ENCODE peak calls at places on chromosomes 6 and 20, in five cellular contexts. One of them, this sample, is unnamed.

GRCh38 chr6:14638932-14639875 is 521.6 kb downstream of the CD83 start:
- DNase-seq in EL: peak
- DNase-seq in hepatocyte: peak
- DNase-seq in nephron progenitor cell: no peak
- DNase-seq in Calu3: no peak
- DNase-seq in this sample: peak

GRCh38 chr6:35664945-35665344 is 23.8 kb downstream of the FKBP5 start:
- DNase-seq in nephron progenitor cell: no peak
- DNase-seq in EL: no peak
- DNase-seq in hepatocyte: no peak
- DNase-seq in Calu3: no peak
- DNase-seq in this sample: no peak

GRCh38 chr6:136031982-136032381 is 180.5 kb downstream of the PDE7B start:
- DNase-seq in hepatocyte: peak
- DNase-seq in nephron progenitor cell: no peak
- DNase-seq in Calu3: peak
- DNase-seq in EL: peak
- DNase-seq in this sample: no peak

GRCh38 chr6:14639983-14640599 is 522.5 kb downstream of the CD83 start:
- DNase-seq in nephron progenitor cell: no peak
- DNase-seq in hepatocyte: no peak
- DNase-seq in EL: no peak
- DNase-seq in Calu3: no peak
- DNase-seq in this sample: no peak

GRCh38 chr6:168916576-168917207 is 337.0 kb downstream of the THBS2 start:
- DNase-seq in hepatocyte: no peak
- DNase-seq in Calu3: no peak
- DNase-seq in EL: no peak
- DNase-seq in nephron progenitor cell: no peak
- DNase-seq in this sample: no peak

GRCh38 chr20:10783660-10784336 is 110.0 kb upstream of the JAG1 start:
- DNase-seq in Calu3: no peak
- DNase-seq in hepatocyte: peak
- DNase-seq in nephron progenitor cell: no peak
- DNase-seq in EL: no peak
- DNase-seq in this sample: no peak

GRCh38 chr6:122717350-122717749 is 62.2 kb upstream of the FABP7 start:
- DNase-seq in nephron progenitor cell: no peak
- DNase-seq in EL: peak
- DNase-seq in Calu3: no peak
- DNase-seq in hepatocyte: no peak
- DNase-seq in this sample: peak

GRCh38 chr20:18166241-18166881 is 28.7 kb downstream of the KAT14 start:
- DNase-seq in EL: no peak
- DNase-seq in nephron progenitor cell: no peak
- DNase-seq in Calu3: no peak
- DNase-seq in hepatocyte: no peak
- DNase-seq in this sample: no peak

GRCh38 chr6:2186516-2186915 is 58.9 kb downstream of the GMDS start:
- DNase-seq in hepatocyte: no peak
- DNase-seq in Calu3: no peak
- DNase-seq in EL: no peak
- DNase-seq in nephron progenitor cell: no peak
- DNase-seq in this sample: no peak